ENCODE peak calls at places on chromosome 13, in seven cellular contexts. K, N, Z, X, O, F and Q are unnamed samples.

GRCh38 chr13:54687173-54687572 is 1658.6 kb downstream of the OLFM4 start:
- DNase-seq in Z (no peak), X (no peak), F (no peak), K (no peak), N (no peak), O (no peak), Q (no peak)

GRCh38 chr13:112692104-112692503 is 2.3 kb downstream of the ATP11A start:
- DNase-seq in N (peak), Z (no peak), X (no peak), O (no peak), K (no peak), F (no peak), Q (no peak)

GRCh38 chr13:108769213-108770070 is 140.0 kb downstream of the MYO16 start:
- DNase-seq in N (no peak), K (no peak), X (no peak), O (no peak), F (no peak), Z (no peak), Q (no peak)

GRCh38 chr13:98570929-98571372 is 6.0 kb downstream of the STK24 start:
- DNase-seq in Z (no peak), F (no peak), X (no peak), N (no peak), K (no peak), O (peak), Q (peak)

GRCh38 chr13:100356889-100357288 is 231.7 kb downstream of the GGACT start:
- DNase-seq in F (no peak), N (no peak), O (no peak), X (no peak), Z (no peak), K (no peak), Q (no peak)

GRCh38 chr13:86446311-86446710 is 647.1 kb upstream of the SLITRK6 start:
- DNase-seq in X (no peak), F (no peak), Z (no peak), N (peak), K (no peak), O (no peak), Q (no peak)

GRCh38 chr13:21055016-21055415 is 6.4 kb downstream of the LATS2 start:
- DNase-seq in Z (no peak), N (no peak), O (no peak), F (no peak), K (no peak), X (no peak), Q (no peak)

GRCh38 chr13:80235131-80235530 is 105.8 kb downstream of the SPRY2 start:
- DNase-seq in K (no peak), N (no peak), X (no peak), O (no peak), Z (no peak), F (no peak), Q (peak)

GRCh38 chr13:50631041-50631440 is 212.5 kb downstream of the DLEU7 start:
- DNase-seq in X (no peak), K (no peak), F (no peak), Z (no peak), O (no peak), N (no peak), Q (no peak)

GRCh38 chr13:91406619-91407018 is 8.2 kb downstream of the GPC5 start:
- DNase-seq in N (no peak), X (no peak), K (no peak), O (no peak), Z (no peak), F (peak), Q (peak)

GRCh38 chr13:37791699-37792098 is 77.9 kb downstream of the TRPC4 start:
- DNase-seq in Z (no peak), N (no peak), K (no peak), O (no peak), F (no peak), X (no peak), Q (no peak)

GRCh38 chr13:99237981-99238662 is 20.1 kb downstream of the GPR18 start:
- DNase-seq in Z (no peak), K (no peak), F (no peak), X (no peak), N (no peak), O (no peak), Q (no peak)

GRCh38 chr13:74406439-74406838 is 272.2 kb upstream of the KLF12 start:
- DNase-seq in K (no peak), F (no peak), Z (no peak), N (no peak), X (no peak), O (no peak), Q (no peak)

GRCh38 chr13:99386495-99386894 is 79.3 kb upstream of the GPR183 start:
- DNase-seq in F (peak), O (peak), Z (no peak), N (no peak), X (no peak), K (no peak), Q (no peak)

GRCh38 chr13:48456546-48456945 is 43.6 kb upstream of the LPAR6 start:
- DNase-seq in Z (no peak), N (no peak), O (no peak), K (no peak), F (no peak), X (no peak), Q (no peak)

GRCh38 chr13:23789576-23790346 is 99.4 kb downstream of the MIPEP start:
- DNase-seq in O (no peak), F (no peak), N (no peak), K (no peak), Z (no peak), X (no peak), Q (no peak)

GRCh38 chr13:75656590-75656989 is 20.5 kb downstream of the LMO7 start:
- DNase-seq in O (no peak), N (no peak), X (no peak), F (no peak), Z (no peak), K (no peak), Q (no peak)

GRCh38 chr13:78137404-78138142 is 218.9 kb upstream of the EDNRB start:
- DNase-seq in F (peak), K (no peak), N (no peak), Z (no peak), O (no peak), X (peak), Q (peak)

GRCh38 chr13:105240356-105240755 is 1295.1 kb downstream of the EFNB2 start:
- DNase-seq in Z (no peak), O (no peak), X (no peak), F (no peak), K (no peak), N (no peak), Q (no peak)

GRCh38 chr13:109096101-109096500 is 466.7 kb downstream of the MYO16 start:
- DNase-seq in K (no peak), N (no peak), F (no peak), O (no peak), Z (no peak), X (no peak), Q (no peak)

GRCh38 chr13:77918391-77919261 is at the start of gene EDNRB:
- DNase-seq in K (peak), O (no peak), Z (no peak), N (peak), X (peak), F (no peak), Q (peak)

GRCh38 chr13:109750376-109750775 is 36.0 kb downstream of the IRS2 start:
- DNase-seq in Z (no peak), X (no peak), N (no peak), O (no peak), K (no peak), F (no peak), Q (no peak)

GRCh38 chr13:38686635-38687245 is at the start of gene FREM2:
- DNase-seq in O (no peak), Z (no peak), X (peak), N (peak), F (peak), K (peak), Q (no peak)

GRCh38 chr13:109919715-109920375 is 133.5 kb upstream of the IRS2 start:
- DNase-seq in Z (no peak), O (no peak), X (no peak), F (no peak), N (no peak), K (no peak), Q (no peak)

GRCh38 chr13:37448072-37448471 is 150.5 kb downstream of the POSTN start:
- DNase-seq in N (no peak), X (no peak), F (no peak), Z (no peak), O (no peak), K (no peak), Q (no peak)

GRCh38 chr13:42970824-42971669 is 21.0 kb downstream of the EPSTI1 start:
- DNase-seq in K (no peak), F (peak), O (peak), N (no peak), X (peak), Z (no peak), Q (no peak)

GRCh38 chr13:100497394-100497793 is 91.2 kb downstream of the GGACT start:
- DNase-seq in N (no peak), O (no peak), X (no peak), F (no peak), Z (no peak), K (no peak), Q (no peak)

GRCh38 chr13:33257786-33258185 is 27.8 kb downstream of the STARD13 start:
- DNase-seq in F (no peak), X (no peak), Z (no peak), N (no peak), K (no peak), O (no peak), Q (no peak)

GRCh38 chr13:95267662-95268369 is 33.4 kb downstream of the ABCC4 start:
- DNase-seq in X (no peak), F (peak), K (no peak), N (no peak), Z (no peak), O (no peak), Q (no peak)

GRCh38 chr13:24184265-24184841 is 23.8 kb downstream of the SPATA13 start:
- DNase-seq in Z (no peak), K (no peak), O (no peak), F (no peak), N (no peak), X (no peak), Q (peak)

GRCh38 chr13:69644447-69644846 is 463.2 kb upstream of the ATXN8OS start:
- DNase-seq in N (no peak), K (no peak), Z (no peak), F (no peak), O (no peak), X (no peak), Q (no peak)

GRCh38 chr13:76993021-76993420 is 1.1 kb downstream of the CLN5 start:
- DNase-seq in F (no peak), X (no peak), K (no peak), Z (no peak), N (no peak), O (no peak), Q (no peak)

GRCh38 chr13:40992678-40993077 is 26.4 kb downstream of the ELF1 start:
- DNase-seq in N (no peak), Z (no peak), X (no peak), O (no peak), K (no peak), F (no peak), Q (no peak)

GRCh38 chr13:100443278-100443997 is 145.2 kb downstream of the GGACT start:
- DNase-seq in N (no peak), X (no peak), O (no peak), K (no peak), F (no peak), Z (no peak), Q (no peak)

GRCh38 chr13:109155301-109155761 is 525.9 kb downstream of the MYO16 start:
- DNase-seq in O (no peak), N (no peak), K (no peak), X (no peak), F (no peak), Z (no peak), Q (no peak)

GRCh38 chr13:43397110-43397509 is 373.7 kb downstream of the DNAJC15 start:
- DNase-seq in Z (no peak), K (no peak), O (no peak), F (no peak), X (no peak), N (no peak), Q (no peak)

GRCh38 chr13:35818577-35819165 is 312.5 kb downstream of the DCLK1 start:
- DNase-seq in K (no peak), Z (no peak), X (no peak), N (no peak), F (no peak), O (no peak), Q (no peak)